ENCODE peak calls at places on chromosomes 11 and 22, in eight cellular contexts. Z is HepG2, O is upper lobe of left lung, H is HCT116, X is K562, G is GM12878, A is GM23338, Q is Panc1. M is an unnamed sample.

GRCh38 chr11:75383246-75383645 is 16.1 kb upstream of the RPS3 start:
- ATAC-seq in Z (no peak), O (peak), H (no peak), X (peak), G (peak), A (peak), Q (peak), M (no peak)

GRCh38 chr11:225734-226453 is 10.2 kb downstream of the SIRT3 start:
- ATAC-seq in Z (no peak), O (peak), H (no peak), X (no peak), G (peak), A (no peak), Q (no peak), M (no peak)

GRCh38 chr11:64687204-64687603 is 35.8 kb downstream of the NRXN2 start:
- ATAC-seq in Z (no peak), O (peak), H (no peak), X (no peak), G (no peak), A (no peak), Q (no peak), M (peak)

GRCh38 chr22:40510965-40511364 is 125.6 kb downstream of the MRTFA start:
- ATAC-seq in Z (no peak), O (no peak), H (no peak), X (no peak), G (no peak), A (no peak), Q (no peak), M (no peak)

GRCh38 chr11:55673860-55674259 is 11.9 kb downstream of the OR4C6 start:
- ATAC-seq in Z (no peak), O (no peak), H (no peak), X (no peak), G (peak), A (no peak), Q (no peak), M (no peak)

GRCh38 chr11:27303903-27304302 is 59.1 kb downstream of the CCDC34 start:
- ATAC-seq in Z (peak), O (no peak), H (no peak), X (no peak), G (no peak), A (no peak), Q (no peak), M (no peak)

GRCh38 chr11:82676483-82677094 is 57.1 kb downstream of the FAM181B start:
- ATAC-seq in Z (peak), O (no peak), H (peak), X (peak), G (peak), A (no peak), Q (no peak), M (no peak)

GRCh38 chr22:25021976-25022711 is 69.6 kb downstream of the KIAA1671 start:
- ATAC-seq in Z (no peak), O (no peak), H (no peak), X (no peak), G (no peak), A (no peak), Q (no peak), M (no peak)

GRCh38 chr11:3736816-3737215 is 60.5 kb downstream of the NUP98 start:
- ATAC-seq in Z (no peak), O (no peak), H (no peak), X (no peak), G (no peak), A (no peak), Q (no peak), M (no peak)

GRCh38 chr11:96741068-96741467 is 351.3 kb downstream of the JRKL start:
- ATAC-seq in Z (no peak), O (no peak), H (no peak), X (no peak), G (no peak), A (no peak), Q (no peak), M (no peak)

GRCh38 chr11:96338910-96339703 is 3.9 kb downstream of the MAML2 start:
- ATAC-seq in Z (peak), O (peak), H (no peak), X (peak), G (peak), A (peak), Q (no peak), M (no peak)

GRCh38 chr22:41078975-41079374 is 13.4 kb upstream of the EP300 start:
- ATAC-seq in Z (no peak), O (no peak), H (no peak), X (no peak), G (peak), A (no peak), Q (no peak), M (no peak)

GRCh38 chr11:111347723-111348115 is 31.4 kb downstream of the POU2AF1 start:
- ATAC-seq in Z (no peak), O (peak), H (no peak), X (no peak), G (no peak), A (no peak), Q (no peak), M (peak)

DNA sequence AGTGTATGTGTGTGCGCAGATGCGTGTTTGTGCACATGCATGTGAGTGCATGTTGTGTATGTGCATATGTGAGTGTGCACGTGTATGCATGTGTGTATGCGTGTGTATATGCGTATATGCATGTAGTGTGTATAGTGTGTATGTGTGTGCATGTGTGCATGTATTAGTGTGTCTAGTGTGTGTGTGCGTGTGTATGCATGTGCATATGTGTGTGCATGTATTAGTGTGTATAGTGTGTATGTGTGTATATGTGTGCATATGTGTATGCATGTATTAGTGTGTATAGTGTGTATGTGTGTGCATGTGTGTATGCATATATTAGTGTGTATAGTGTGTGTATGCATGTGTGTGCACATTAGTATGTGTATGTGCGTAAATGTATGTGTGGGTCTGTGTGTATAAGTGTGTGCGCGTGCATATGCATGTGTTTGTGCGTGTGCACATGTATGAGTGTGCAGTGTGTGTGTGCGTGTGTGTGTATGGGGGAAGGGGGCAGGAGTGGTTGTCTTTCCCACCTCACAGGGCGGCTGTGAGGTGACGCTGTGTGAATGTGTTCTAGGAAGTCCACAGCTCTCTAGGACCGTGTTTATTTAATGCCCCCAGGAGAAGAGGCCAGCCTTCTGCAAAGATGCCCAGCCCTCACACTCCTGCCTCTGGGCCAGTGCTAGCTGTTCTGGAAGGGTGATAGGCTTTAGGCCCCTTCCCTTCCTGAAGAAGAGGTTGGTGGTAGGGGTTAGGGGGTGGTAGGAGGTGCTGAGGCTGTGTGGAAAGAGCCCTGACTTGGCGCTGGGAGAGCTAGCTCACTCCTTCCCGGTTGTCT is 114.6 kb downstream of the CEP164 start:
- ATAC-seq in Z (no peak), O (no peak), H (no peak), X (no peak), G (no peak), A (no peak), Q (no peak), M (no peak)
- TF ChIP-seq POLR2AphosphoS5 in Z (no peak), O (no peak), H (no peak), X (no peak), G (no peak), A (no peak), Q (no peak), M (no peak)

DNA sequence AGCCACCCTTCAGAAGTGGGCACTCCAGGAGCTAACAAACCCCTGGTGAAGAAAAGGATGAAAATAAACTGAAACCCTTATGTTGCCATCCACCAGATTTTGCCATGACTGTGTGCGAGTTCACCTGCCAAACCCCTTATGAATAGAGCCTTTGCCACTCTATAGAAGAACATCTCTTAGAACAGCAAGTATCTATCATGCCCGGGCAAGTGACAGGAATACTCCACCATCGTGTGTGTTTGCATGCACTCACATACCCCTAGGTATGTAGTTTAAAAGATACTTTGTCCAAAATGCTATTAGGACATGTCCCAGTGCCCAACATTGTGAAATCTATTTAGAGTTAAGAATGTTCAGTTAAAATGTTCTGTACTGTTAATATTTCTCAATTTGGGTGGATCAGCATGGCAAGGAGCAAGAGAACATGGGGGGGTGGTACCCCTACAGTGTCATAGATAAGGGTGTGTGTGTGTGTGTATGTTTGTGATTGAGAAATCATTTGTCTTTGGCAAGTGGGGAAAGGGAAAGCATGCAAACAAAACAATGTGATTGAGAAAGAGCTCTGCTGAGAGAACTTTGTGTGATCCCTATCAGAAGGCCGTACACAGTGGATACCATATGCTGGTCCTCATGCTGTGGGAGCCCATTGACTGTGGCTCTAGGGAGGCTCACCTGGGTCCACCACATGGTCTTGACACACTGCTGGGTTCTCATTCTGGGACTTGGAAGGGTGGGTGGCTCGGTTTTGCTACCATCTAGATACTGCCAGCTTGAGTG is 94.9 kb downstream of the ZBTB16 start:
- ATAC-seq in Z (peak), O (peak), H (no peak), X (no peak), G (no peak), A (no peak), Q (no peak), M (peak)
- TF ChIP-seq POLR2AphosphoS5 in Z (no peak), O (peak), H (no peak), X (no peak), G (no peak), A (no peak), Q (no peak), M (peak)

DNA sequence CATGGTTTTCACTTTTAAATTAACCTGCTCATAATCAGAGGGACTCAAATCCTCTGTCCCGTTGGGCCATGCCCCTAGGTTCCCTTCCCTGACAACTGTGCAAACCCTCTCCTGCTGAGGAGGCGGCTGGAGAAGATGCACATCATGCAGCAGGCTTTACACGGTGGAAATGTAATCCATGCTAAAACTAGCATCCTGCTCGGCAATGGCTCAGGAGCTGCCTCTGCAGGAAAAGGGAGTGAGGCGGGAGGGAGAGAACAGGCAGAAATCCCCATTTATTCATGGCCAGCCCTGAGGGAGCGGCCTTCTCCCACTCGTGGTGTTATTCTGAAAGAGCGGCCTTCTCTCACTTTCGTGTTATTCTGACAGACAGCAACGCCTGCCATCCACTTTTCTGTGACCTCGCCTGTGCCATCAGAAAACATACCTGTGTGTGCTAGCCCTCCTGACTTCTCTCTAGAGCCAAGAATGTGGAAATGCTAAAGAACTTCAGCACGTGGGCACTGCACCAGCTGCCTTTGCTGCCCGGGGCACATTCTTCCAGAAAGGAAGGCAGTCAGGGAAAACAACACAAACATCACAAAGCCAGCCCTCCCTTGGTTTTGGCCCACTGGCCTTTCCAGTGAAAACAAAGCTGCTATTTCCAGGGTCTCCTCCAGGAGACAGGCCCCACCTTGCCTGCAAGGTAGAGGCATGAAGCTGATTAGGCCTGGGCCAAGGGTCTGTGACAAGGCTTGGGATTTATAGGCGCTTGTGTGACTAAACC is 62.9 kb upstream of the BID start:
- ATAC-seq in Z (no peak), O (no peak), H (no peak), X (no peak), G (no peak), A (peak), Q (no peak), M (peak)
- TF ChIP-seq POLR2AphosphoS5 in Z (no peak), O (no peak), H (no peak), X (no peak), G (no peak), A (no peak), Q (no peak), M (no peak)

DNA sequence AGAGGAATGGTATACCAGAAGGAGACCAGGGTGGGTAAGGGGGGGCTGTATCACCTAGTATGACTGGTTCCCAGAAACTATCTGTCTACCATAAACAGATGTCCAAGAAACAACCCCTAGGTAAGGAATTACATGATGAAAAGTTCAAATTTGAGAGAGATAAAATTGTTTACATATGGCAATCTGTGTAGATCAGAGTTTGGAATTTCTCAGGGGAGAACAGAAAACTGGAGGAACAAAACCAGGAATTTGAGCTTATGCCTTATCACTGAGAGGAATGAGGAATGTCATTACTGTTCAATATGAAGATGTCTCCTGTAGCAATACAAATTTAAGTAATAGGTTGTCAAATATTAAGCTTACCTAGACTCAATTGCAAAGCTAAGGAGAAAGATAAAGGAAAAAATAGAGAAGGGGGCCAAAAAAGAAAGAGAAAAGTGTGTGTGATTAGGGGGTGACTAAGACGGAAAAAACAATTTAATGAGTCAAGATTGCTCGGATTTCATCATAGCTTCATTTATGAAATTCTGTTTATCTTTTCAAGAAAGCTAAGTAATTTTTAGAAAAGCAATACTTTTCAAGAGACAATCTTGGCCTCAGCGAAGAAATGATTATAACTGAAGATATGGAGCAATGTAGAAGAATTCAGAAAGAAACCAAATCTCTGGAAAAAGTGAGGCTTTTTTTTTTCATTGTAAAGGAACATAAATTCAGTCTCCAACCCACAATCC is 117.8 kb downstream of the APOL5 start:
- ATAC-seq in Z (no peak), O (peak), H (no peak), X (no peak), G (no peak), A (no peak), Q (no peak), M (no peak)
- TF ChIP-seq POLR2AphosphoS5 in Z (no peak), O (no peak), H (no peak), X (no peak), G (no peak), A (no peak), Q (no peak), M (peak)